ENCODE peak calls at places on chromosome X, in eight cellular contexts. R, X, Y, D, C, V, W and M are unnamed samples.

GRCh38 chrX:13305091-13305490 is 14.8 kb downstream of the ATXN3L start:
- DNase-seq in R (no peak), X (peak; percentile 22), Y (no peak), D (no peak), C (no peak), V (no peak), W (no peak), M (no peak)

GRCh38 chrX:38052096-38052495 is 45.7 kb downstream of the SYTL5 start:
- DNase-seq in R (peak; percentile 86), X (no peak), Y (no peak), D (no peak), C (no peak), V (peak; percentile 90), W (peak; percentile 96), M (peak; percentile 35)

GRCh38 chrX:140762061-140762460 is 52.5 kb downstream of the LINC00632 start:
- DNase-seq in R (peak; percentile 35), X (peak; percentile 76), Y (peak; percentile 76), D (peak; percentile 50), C (peak; percentile 45), V (peak; percentile 81), W (peak; percentile 58), M (peak; percentile 46)

GRCh38 chrX:70437011-70437410 is 7.6 kb upstream of the DLG3 start:
- DNase-seq in R (no peak), X (no peak), Y (no peak), D (no peak), C (no peak), V (no peak), W (no peak), M (no peak)

GRCh38 chrX:65706041-65706828 is 38.8 kb downstream of the MSN start:
- DNase-seq in R (peak; percentile 83), X (peak; percentile 69), Y (no peak), D (no peak), C (no peak), V (peak; percentile 88), W (peak; percentile 72), M (peak; percentile 76)

GRCh38 chrX:13487731-13488505 is 81.5 kb upstream of the EGFL6 start:
- DNase-seq in R (peak; percentile 93), X (peak; percentile 82), Y (peak; percentile 85), D (peak; percentile 48), C (peak; percentile 54), V (peak; percentile 88), W (peak; percentile 87), M (peak; percentile 81)

GRCh38 chrX:97843200-97843811 is 959.6 kb downstream of the RPA4 start:
- DNase-seq in R (no peak), X (no peak), Y (no peak), D (peak; percentile 2), C (no peak), V (no peak), W (no peak), M (no peak)

GRCh38 chrX:153771686-153772607 is 7.9 kb downstream of the PLXNB3 start:
- DNase-seq in R (no peak), X (no peak), Y (no peak), D (peak; percentile 22), C (no peak), V (no peak), W (no peak), M (no peak)

GRCh38 chrX:10903518-10903917 is 207.6 kb upstream of the HCCS start:
- DNase-seq in R (no peak), X (no peak), Y (no peak), D (no peak), C (no peak), V (no peak), W (no peak), M (no peak)

GRCh38 chrX:123860983-123861382 is 1.1 kb downstream of the XIAP start:
- DNase-seq in R (peak; percentile 7), X (no peak), Y (peak; percentile 32), D (no peak), C (no peak), V (peak; percentile 27), W (no peak), M (peak; percentile 40)

GRCh38 chrX:69504626-69505612 is 793 bp downstream of the NALF2 start:
- DNase-seq in R (no peak), X (no peak), Y (peak; percentile 10), D (peak; percentile 62), C (no peak), V (no peak), W (no peak), M (no peak)

GRCh38 chrX:102712216-102712966 is at the start of gene GPRASP2:
- DNase-seq in R (peak; percentile 24), X (peak; percentile 45), Y (peak; percentile 48), D (peak; percentile 74), C (peak; percentile 58), V (peak; percentile 23), W (peak; percentile 4), M (peak; percentile 19)

GRCh38 chrX:1592128-1592862 is 891 bp downstream of the AKAP17A start:
- DNase-seq in R (peak; percentile 43), X (peak; percentile 69), Y (peak; percentile 50), D (peak; percentile 50), C (peak; percentile 66), V (peak; percentile 38), W (peak; percentile 10), M (peak; percentile 52)

DNA sequence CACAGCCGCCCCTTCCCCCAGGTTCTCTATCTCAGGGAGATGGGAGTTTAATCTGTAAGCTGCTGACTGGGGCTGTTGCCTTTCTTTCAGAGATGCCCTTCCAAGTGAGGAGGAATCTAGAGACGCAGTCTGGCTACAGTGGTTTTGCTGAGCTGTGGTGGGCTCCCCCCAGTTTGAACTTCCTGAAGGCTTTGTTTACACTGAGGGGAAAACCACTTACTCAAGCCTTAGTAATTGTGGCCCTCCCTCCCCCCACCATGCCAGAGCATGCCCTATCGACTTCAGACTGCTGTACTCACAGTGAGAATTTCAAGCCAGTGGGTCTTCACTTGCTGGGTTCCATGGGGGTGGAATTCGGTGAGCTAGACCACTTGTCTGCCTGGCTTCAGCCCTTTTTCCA is 131.3 kb downstream of the FAAH2 start:
- DNase-seq in R (no peak), X (no peak), Y (no peak), D (no peak), C (no peak), V (no peak), W (no peak), M (peak; percentile 15)
- H3K4me2 ChIP-seq in R (no peak overlapping the region), X (no peak overlapping the region), Y (no peak overlapping the region), D (no peak overlapping the region), C (no peak overlapping the region), V (no peak overlapping the region), W (no peak overlapping the region), M (no peak overlapping the region)

GRCh38 chrX:39900788-39901170 is 197.0 kb downstream of the BCOR start:
- DNase-seq in R (no peak), X (no peak), Y (no peak), D (peak; percentile 71), C (no peak), V (no peak), W (no peak), M (no peak)
- H3K4me2 ChIP-seq in R (no peak overlapping the region), X (no peak overlapping the region), Y (peak overlapping the region; percentile 66), D (no peak overlapping the region), C (no peak overlapping the region), V (no peak overlapping the region), W (peak overlapping the region; percentile 48), M (no peak overlapping the region)

GRCh38 chrX:44267861-44268260 is 75.6 kb downstream of the EFHC2 start:
- DNase-seq in R (no peak), X (no peak), Y (no peak), D (no peak), C (no peak), V (no peak), W (no peak), M (no peak)
- H3K4me2 ChIP-seq in R (no peak overlapping the region), X (no peak overlapping the region), Y (no peak overlapping the region), D (no peak overlapping the region), C (no peak overlapping the region), V (no peak overlapping the region), W (no peak overlapping the region), M (no peak overlapping the region)

DNA sequence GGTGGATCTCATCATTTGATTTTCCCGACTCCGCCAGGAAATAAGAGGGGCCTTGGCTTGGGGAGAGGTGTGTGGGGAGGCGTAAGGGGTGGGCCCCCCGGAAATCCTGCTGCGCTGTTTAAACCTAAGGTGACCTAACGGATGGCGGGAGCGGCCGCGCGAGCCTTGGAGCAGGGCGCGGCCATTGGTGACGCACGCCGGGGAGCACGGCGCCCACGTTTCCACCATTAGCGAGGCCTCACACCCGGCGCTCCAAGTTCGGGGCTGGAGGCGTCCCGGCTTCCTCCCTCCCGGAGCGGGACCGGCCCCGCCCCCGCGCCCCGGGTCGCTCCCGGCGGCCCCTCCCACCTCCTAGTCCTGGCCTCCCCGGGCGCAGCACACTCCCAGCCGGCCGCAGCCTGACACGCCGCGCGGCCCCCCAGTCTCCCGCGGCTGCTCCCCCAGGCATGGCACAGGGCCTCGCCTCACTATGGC is at the start of gene SMS:
- DNase-seq in R (peak; percentile 78), X (peak; percentile 77), Y (peak; percentile 83), D (peak; percentile 88), C (peak; percentile 67), V (peak; percentile 73), W (peak; percentile 58), M (peak; percentile 66)
- H3K4me2 ChIP-seq in R (peak within 1 kb of the TSS; percentile 41), X (peak within 1 kb of the TSS; percentile 25), Y (peak within 1 kb of the TSS; percentile 70), D (peak within 1 kb of the TSS; percentile 89), C (peak within 1 kb of the TSS; percentile 32), V (peak within 1 kb of the TSS; percentile 34), W (peak within 1 kb of the TSS; percentile 82), M (peak within 1 kb of the TSS; percentile 58)

GRCh38 chrX:73758253-73758652 is 195.3 kb downstream of the CHIC1 start:
- DNase-seq in R (peak; percentile 1), X (no peak), Y (no peak), D (no peak), C (no peak), V (no peak), W (no peak), M (no peak)
- H3K4me2 ChIP-seq in R (no peak overlapping the region), X (no peak overlapping the region), Y (no peak overlapping the region), D (no peak overlapping the region), C (no peak overlapping the region), V (no peak overlapping the region), W (no peak overlapping the region), M (no peak overlapping the region)

DNA sequence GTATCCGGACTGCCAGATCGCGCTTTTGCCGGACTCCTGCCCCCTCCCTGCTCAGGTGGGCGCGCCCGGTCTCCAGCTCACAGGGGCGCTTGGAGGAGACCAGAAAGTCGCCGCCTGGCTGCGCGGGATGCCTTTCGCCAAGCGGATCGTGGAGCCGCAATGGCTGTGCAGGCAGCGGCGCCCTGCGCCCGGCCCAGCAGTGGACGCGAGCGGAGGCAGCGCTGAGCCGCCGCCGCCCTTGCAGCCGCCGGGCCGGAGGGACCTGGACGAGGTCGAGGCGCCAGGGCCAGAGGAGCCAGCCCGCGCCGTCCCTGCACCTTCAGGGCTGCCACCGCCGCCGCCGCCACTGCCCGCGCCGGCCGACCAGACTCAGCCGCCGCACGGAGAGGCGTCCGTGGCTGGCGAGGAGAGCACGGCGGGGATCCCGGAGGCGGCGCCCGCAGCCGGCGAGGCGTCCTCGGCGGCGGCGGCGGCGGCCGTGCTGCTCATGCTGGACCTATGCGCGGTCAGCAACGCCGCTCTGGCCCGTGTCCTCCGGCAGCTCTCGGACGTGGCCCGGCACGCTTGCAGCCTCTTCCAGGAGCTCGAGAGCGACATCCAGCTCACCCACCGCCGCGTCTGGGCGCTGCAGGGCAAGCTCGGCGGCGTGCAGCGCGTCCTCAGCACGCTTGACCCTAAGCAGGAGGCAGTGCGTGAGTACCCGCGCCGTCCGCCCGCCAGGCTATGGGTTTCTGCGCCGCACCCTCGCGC is 806 bp downstream of the NHS start:
- DNase-seq in R (peak; percentile 27), X (peak; percentile 47), Y (peak; percentile 46), D (peak; percentile 64), C (peak; percentile 42), V (peak; percentile 0), W (no peak), M (peak; percentile 15)
- H3K4me2 ChIP-seq in R (peak overlapping the region; percentile 79), X (peak overlapping the region; percentile 77), Y (peak overlapping the region; percentile 89), D (peak overlapping the region; percentile 83), C (peak overlapping the region; percentile 75), V (peak overlapping the region; percentile 83), W (peak overlapping the region; percentile 93), M (peak overlapping the region; percentile 50)